ENCODE peak calls at places on chromosomes 7 and 10, in four cellular contexts. U is HuH-7.5, I is GM23248, A is astrocyte of the spinal cord. X is an unnamed sample.
A peak's percentile ranks its signal among the peaks of the same experiment; 100 is the strongest.

GRCh38 chr7:48660482-48660881 is 263.9 kb upstream of the CDC14C start:
- DNase-seq in I (no peak), A (no peak), U (no peak), X (peak; percentile 16)

GRCh38 chr10:113403900-113404299 is 149.0 kb upstream of the HABP2 start:
- DNase-seq in U (no peak), I (no peak), A (no peak), X (no peak)

GRCh38 chr7:92598310-92598981 is 8.3 kb upstream of the FAM133B start:
- DNase-seq in U (no peak), I (no peak), A (no peak), X (no peak)

GRCh38 chr10:29243750-29244149 is 45.1 kb upstream of the LYZL1 start:
- DNase-seq in A (no peak), I (peak; percentile 22), U (peak; percentile 19), X (no peak)

GRCh38 chr7:33744293-33744692 is 161.0 kb upstream of the BMPER start:
- DNase-seq in I (peak; percentile 14), U (peak; percentile 31), A (no peak), X (no peak)

GRCh38 chr10:73841526-73842285 is 30.3 kb upstream of the NDST2 start:
- DNase-seq in I (peak; percentile 79), U (no peak), A (no peak), X (no peak)

GRCh38 chr7:131154380-131154779 is 173.3 kb upstream of the MKLN1 start:
- DNase-seq in U (no peak), A (no peak), I (no peak), X (no peak)

GRCh38 chr10:89431977-89432376 is 17.6 kb downstream of the IFIT5 start:
- DNase-seq in U (no peak), A (peak; percentile 81), I (peak; percentile 38), X (peak; percentile 86)

GRCh38 chr7:108911016-108911415 is 341.3 kb downstream of the DNAJB9 start:
- DNase-seq in A (no peak), I (no peak), U (no peak), X (no peak)

GRCh38 chr7:36747251-36747968 is 23.1 kb upstream of the AOAH start:
- DNase-seq in A (peak; percentile 88), I (peak; percentile 3), U (no peak), X (peak; percentile 93)

GRCh38 chr7:121420976-121421375 is 24.9 kb upstream of the FAM3C start:
- DNase-seq in U (no peak), I (no peak), A (no peak), X (no peak)

GRCh38 chr10:102648269-102648888 is 4.1 kb downstream of the TRIM8 start:
- DNase-seq in I (no peak), A (no peak), U (no peak), X (no peak)

GRCh38 chr10:12766222-12766621 is 235.3 kb downstream of the CCDC3 start:
- DNase-seq in I (no peak), U (no peak), A (no peak), X (no peak)

GRCh38 chr7:137664846-137665245 is 181.9 kb downstream of the DGKI start:
- DNase-seq in I (no peak), U (no peak), A (no peak), X (no peak)

GRCh38 chr10:100882681-100883321 is 30.0 kb upstream of the SLF2 start:
- DNase-seq in I (peak; percentile 79), U (no peak), A (peak; percentile 69), X (peak; percentile 73)

GRCh38 chr7:28410628-28411578 is 1.4 kb upstream of the CREB5 start:
- DNase-seq in I (peak; percentile 80), U (peak; percentile 51), A (peak; percentile 67), X (peak; percentile 60)